ENCODE peak calls at places on chromosomes 3 and 15, in ten cellular contexts. X is ovary; R is uterus; I is NCI-H2081 treated with DMSO at 0.1 percent for 48 hours; K is T-helper 9 cell; S is hypothalamus; H is T follicular helper cell; N is activated CD4-positive, alpha-beta T cell treated with anti-CD3 and anti-CD28 coated beads, Interleukin-2, amount 10 ng/mL, durations not matched to agents 7 days and 5 days; P is stimulated activated CD4-positive, alpha-beta T cell treated with anti-CD3 and anti-CD28 coated beads, Interleukin-1b, Interleukin-23, amount 100 ng/mL, for 48 hours; U is kidney glomerular epithelial cell. G is an unnamed sample.

GRCh38 chr3:11060500-11061251 is 68.1 kb downstream of the SLC6A1 start:
- DNase-seq in U (peak), X (peak), K (peak), I (no peak), S (peak), P (peak), R (peak), H (peak), N (peak), G (peak)

GRCh38 chr15:68743256-68743655 is 77.4 kb downstream of the ANP32A start:
- DNase-seq in X (no peak), R (no peak), U (no peak), H (no peak), P (no peak), K (no peak), N (no peak), I (no peak), S (no peak), G (no peak)

GRCh38 chr3:146421814-146422748 is 47.3 kb downstream of the PLSCR2 start:
- DNase-seq in K (no peak), I (no peak), P (no peak), N (no peak), X (no peak), U (peak), R (no peak), S (no peak), H (no peak), G (no peak)

GRCh38 chr3:58627580-58627894 is 39.0 kb downstream of the FAM3D start:
- DNase-seq in U (peak), N (no peak), I (no peak), K (no peak), X (peak), H (no peak), P (no peak), S (no peak), R (no peak), G (peak)

GRCh38 chr3:84096188-84096587 is 862.6 kb upstream of the CADM2 start:
- DNase-seq in P (no peak), R (no peak), X (no peak), H (no peak), S (no peak), K (no peak), N (no peak), I (no peak), U (no peak), G (no peak)

GRCh38 chr3:172627057-172627809 is 83.6 kb downstream of the NCEH1 start:
- DNase-seq in S (no peak), K (no peak), N (no peak), H (no peak), R (no peak), X (no peak), U (no peak), P (no peak), I (no peak), G (no peak)

GRCh38 chr3:151864423-151865101 is 8.9 kb upstream of the SUCNR1 start:
- DNase-seq in X (no peak), N (no peak), K (no peak), R (no peak), P (no peak), U (peak), I (no peak), S (no peak), H (no peak), G (no peak)

GRCh38 chr3:59451041-59451763 is 401.4 kb upstream of the CFAP20DC start:
- DNase-seq in N (peak), I (no peak), X (no peak), U (no peak), H (peak), R (no peak), K (peak), S (no peak), P (peak), G (no peak)

GRCh38 chr3:71087109-71088018 is 496.2 kb downstream of the FOXP1 start:
- DNase-seq in X (no peak), P (peak), R (no peak), U (no peak), I (no peak), K (peak), S (no peak), H (peak), N (peak), G (no peak)

GRCh38 chr3:22714758-22715157 is 488.4 kb upstream of the UBE2E2 start:
- DNase-seq in U (no peak), P (no peak), I (no peak), X (no peak), K (no peak), H (no peak), R (no peak), N (no peak), S (no peak), G (no peak)

GRCh38 chr15:29612096-29612495 is 210.2 kb downstream of the TJP1 start:
- DNase-seq in R (no peak), I (no peak), N (no peak), S (no peak), H (no peak), U (peak), K (no peak), X (no peak), P (no peak), G (no peak)

GRCh38 chr3:125582707-125583106 is 12.6 kb downstream of the OSBPL11 start:
- DNase-seq in S (no peak), U (no peak), X (no peak), N (peak), P (no peak), H (no peak), K (no peak), R (no peak), I (no peak), G (no peak)

GRCh38 chr3:42486814-42487569 is 15.5 kb upstream of the VIPR1 start:
- DNase-seq in H (no peak), K (no peak), I (no peak), S (no peak), R (no peak), N (no peak), P (no peak), U (no peak), X (no peak), G (no peak)

GRCh38 chr3:137768021-137768360 is 3.9 kb downstream of the SOX14 start:
- DNase-seq in P (no peak), N (no peak), X (no peak), K (no peak), I (no peak), R (no peak), S (no peak), U (no peak), H (no peak), G (no peak)

GRCh38 chr3:182258538-182259177 is 534.6 kb upstream of the ATP11B start:
- DNase-seq in S (no peak), P (no peak), R (no peak), X (no peak), N (no peak), U (peak), I (peak), K (no peak), H (no peak), G (no peak)

GRCh38 chr3:14676881-14677280 is 1.9 kb downstream of the C3orf20 start:
- DNase-seq in X (no peak), S (no peak), N (no peak), K (no peak), H (no peak), R (no peak), U (no peak), I (no peak), P (no peak), G (no peak)

GRCh38 chr3:129558076-129558771 is 15.2 kb downstream of the H1-8 start:
- DNase-seq in R (no peak), K (no peak), I (no peak), N (no peak), U (no peak), X (no peak), P (no peak), H (no peak), S (no peak), G (no peak)

GRCh38 chr3:30042274-30042859 is 564.0 kb upstream of the TGFBR2 start:
- DNase-seq in K (peak), X (peak), P (peak), I (peak), N (peak), H (peak), U (peak), S (peak), R (peak), G (peak)

GRCh38 chr3:32226875-32227500 is 11.5 kb upstream of the CMTM8 start:
- DNase-seq in K (no peak), S (no peak), N (no peak), X (no peak), U (peak), H (no peak), I (no peak), P (no peak), R (no peak), G (no peak)

GRCh38 chr15:77532846-77533245 is 99.9 kb downstream of the LINGO1 start:
- DNase-seq in N (no peak), U (no peak), H (no peak), X (no peak), P (no peak), S (no peak), K (no peak), I (no peak), R (no peak), G (no peak)

GRCh38 chr3:100458814-100459213 is 33.6 kb upstream of the TMEM45A start:
- DNase-seq in N (no peak), I (no peak), X (no peak), S (no peak), U (no peak), R (no peak), H (no peak), P (no peak), K (no peak), G (no peak)

GRCh38 chr15:69390575-69390974 is 23.6 kb upstream of the KIF23 start:
- DNase-seq in R (no peak), P (no peak), X (no peak), H (no peak), I (no peak), N (no peak), S (no peak), K (no peak), U (peak), G (no peak)

GRCh38 chr15:82647835-82648256 is 683 bp upstream of the CPEB1 start:
- DNase-seq in R (peak), I (no peak), H (no peak), S (no peak), N (peak), K (peak), U (no peak), X (no peak), P (peak), G (no peak)

GRCh38 chr15:31587583-31587982 is 260.9 kb downstream of the KLF13 start:
- DNase-seq in I (no peak), R (no peak), K (no peak), N (no peak), S (no peak), P (no peak), H (no peak), X (no peak), U (no peak), G (no peak)

GRCh38 chr3:120854908-120855526 is 53.0 kb upstream of the STXBP5L start:
- DNase-seq in P (no peak), I (no peak), R (no peak), N (no peak), K (no peak), U (no peak), H (no peak), S (no peak), X (no peak), G (no peak)

GRCh38 chr3:71150293-71150954 is 433.1 kb downstream of the FOXP1 start:
- DNase-seq in K (no peak), R (no peak), I (no peak), H (no peak), X (no peak), N (no peak), U (peak), P (no peak), S (no peak), G (no peak)

GRCh38 chr3:60673123-60673522 is 578.1 kb downstream of the FHIT start:
- DNase-seq in X (no peak), H (no peak), R (no peak), P (no peak), K (no peak), S (no peak), N (no peak), U (no peak), I (no peak), G (no peak)

GRCh38 chr3:192727032-192727847 is at the start of gene FGF12:
- DNase-seq in I (peak), R (peak), K (no peak), S (peak), H (no peak), X (peak), U (peak), P (peak), N (no peak), G (peak)

GRCh38 chr3:184786271-184787010 is 25.5 kb upstream of the VPS8 start:
- DNase-seq in U (peak), H (no peak), N (peak), S (peak), R (peak), I (no peak), X (peak), P (no peak), K (no peak), G (peak)

GRCh38 chr3:17278006-17278405 is 393.3 kb downstream of the PLCL2 start:
- DNase-seq in N (no peak), I (no peak), X (no peak), K (no peak), S (no peak), U (no peak), P (no peak), R (no peak), H (no peak), G (no peak)

GRCh38 chr15:58760385-58761009 is 10.6 kb upstream of the MINDY2 start:
- DNase-seq in X (no peak), I (no peak), K (no peak), R (no peak), S (no peak), N (no peak), U (no peak), P (no peak), H (no peak), G (no peak)

GRCh38 chr3:196440696-196441095 is 8.5 kb upstream of the UBXN7 start:
- DNase-seq in K (no peak), I (no peak), N (no peak), P (no peak), U (no peak), R (no peak), H (no peak), S (no peak), X (no peak), G (no peak)